ENCODE peak calls at places on chromosome 4, in nine cellular contexts. One of them, this sample, is unnamed.

GRCh38 chr4:26468977-26469376 is 21.3 kb downstream of the CCKAR start:
- DNase-seq in stomach: no peak
- DNase-seq in transverse colon: no peak
- DNase-seq in A549: no peak
- DNase-seq in ovary: no peak
- DNase-seq in upper lobe of left lung: no peak
- DNase-seq in suprapubic skin: no peak
- DNase-seq in SK-N-SH: no peak
- DNase-seq in H1: no peak
- DNase-seq in this sample: no peak

GRCh38 chr4:36677122-36677521 is 395.7 kb downstream of the DTHD1 start:
- DNase-seq in stomach: no peak
- DNase-seq in transverse colon: no peak
- DNase-seq in A549: no peak
- DNase-seq in ovary: no peak
- DNase-seq in upper lobe of left lung: no peak
- DNase-seq in suprapubic skin: no peak
- DNase-seq in SK-N-SH: no peak
- DNase-seq in H1: no peak
- DNase-seq in this sample: no peak

GRCh38 chr4:15198070-15198727 is 195.9 kb downstream of the CPEB2 start:
- DNase-seq in stomach: no peak
- DNase-seq in transverse colon: no peak
- DNase-seq in A549: no peak
- DNase-seq in ovary: no peak
- DNase-seq in upper lobe of left lung: no peak
- DNase-seq in suprapubic skin: no peak
- DNase-seq in SK-N-SH: no peak
- DNase-seq in H1: peak; percentile 49
- DNase-seq in this sample: no peak

GRCh38 chr4:101191302-101192098 is 155.8 kb downstream of the PPP3CA start:
- DNase-seq in stomach: peak; percentile 73
- DNase-seq in transverse colon: peak; percentile 50
- DNase-seq in A549: no peak
- DNase-seq in ovary: peak; percentile 78
- DNase-seq in upper lobe of left lung: peak; percentile 73
- DNase-seq in suprapubic skin: peak; percentile 79
- DNase-seq in SK-N-SH: peak; percentile 47
- DNase-seq in H1: peak; percentile 50
- DNase-seq in this sample: peak; percentile 30

GRCh38 chr4:150436598-150437370 is 145.2 kb upstream of the MAB21L2 start:
- DNase-seq in stomach: no peak
- DNase-seq in transverse colon: no peak
- DNase-seq in A549: no peak
- DNase-seq in ovary: no peak
- DNase-seq in upper lobe of left lung: no peak
- DNase-seq in suprapubic skin: no peak
- DNase-seq in SK-N-SH: no peak
- DNase-seq in H1: no peak
- DNase-seq in this sample: no peak

GRCh38 chr4:89134775-89135319 is 23.5 kb downstream of the TIGD2 start:
- DNase-seq in stomach: no peak
- DNase-seq in transverse colon: no peak
- DNase-seq in A549: no peak
- DNase-seq in ovary: no peak
- DNase-seq in upper lobe of left lung: no peak
- DNase-seq in suprapubic skin: no peak
- DNase-seq in SK-N-SH: no peak
- DNase-seq in H1: no peak
- DNase-seq in this sample: peak; percentile 28

GRCh38 chr4:120544838-120545237 is 377.7 kb downstream of the PRDM5 start:
- DNase-seq in stomach: no peak
- DNase-seq in transverse colon: no peak
- DNase-seq in A549: no peak
- DNase-seq in ovary: no peak
- DNase-seq in upper lobe of left lung: no peak
- DNase-seq in suprapubic skin: no peak
- DNase-seq in SK-N-SH: no peak
- DNase-seq in H1: no peak
- DNase-seq in this sample: no peak

GRCh38 chr4:95651891-95652290 is 103.1 kb upstream of the UNC5C start:
- DNase-seq in stomach: no peak
- DNase-seq in transverse colon: no peak
- DNase-seq in A549: no peak
- DNase-seq in ovary: no peak
- DNase-seq in upper lobe of left lung: no peak
- DNase-seq in suprapubic skin: no peak
- DNase-seq in SK-N-SH: no peak
- DNase-seq in H1: no peak
- DNase-seq in this sample: no peak

GRCh38 chr4:38654273-38654672 is 9.7 kb upstream of the KLF3 start:
- DNase-seq in stomach: no peak
- DNase-seq in transverse colon: no peak
- DNase-seq in A549: no peak
- DNase-seq in ovary: no peak
- DNase-seq in upper lobe of left lung: no peak
- DNase-seq in suprapubic skin: no peak
- DNase-seq in SK-N-SH: no peak
- DNase-seq in H1: no peak
- DNase-seq in this sample: no peak

GRCh38 chr4:40525811-40526598 is 103.7 kb downstream of the RBM47 start:
- DNase-seq in stomach: peak; percentile 53
- DNase-seq in transverse colon: no peak
- DNase-seq in A549: peak; percentile 48
- DNase-seq in ovary: peak; percentile 74
- DNase-seq in upper lobe of left lung: peak; percentile 59
- DNase-seq in suprapubic skin: no peak
- DNase-seq in SK-N-SH: no peak
- DNase-seq in H1: no peak
- DNase-seq in this sample: no peak

GRCh38 chr4:48431401-48431800 is 51.7 kb upstream of the SLC10A4 start:
- DNase-seq in stomach: no peak
- DNase-seq in transverse colon: no peak
- DNase-seq in A549: no peak
- DNase-seq in ovary: no peak
- DNase-seq in upper lobe of left lung: no peak
- DNase-seq in suprapubic skin: no peak
- DNase-seq in SK-N-SH: no peak
- DNase-seq in H1: no peak
- DNase-seq in this sample: no peak

GRCh38 chr4:163915896-163916295 is 421.4 kb downstream of the TMA16 start:
- DNase-seq in stomach: no peak
- DNase-seq in transverse colon: no peak
- DNase-seq in A549: no peak
- DNase-seq in ovary: no peak
- DNase-seq in upper lobe of left lung: no peak
- DNase-seq in suprapubic skin: no peak
- DNase-seq in SK-N-SH: no peak
- DNase-seq in H1: no peak
- DNase-seq in this sample: no peak

GRCh38 chr4:102339018-102339417 is 6.3 kb downstream of the SLC39A8 start:
- DNase-seq in stomach: no peak
- DNase-seq in transverse colon: no peak
- DNase-seq in A549: no peak
- DNase-seq in ovary: no peak
- DNase-seq in upper lobe of left lung: no peak
- DNase-seq in suprapubic skin: no peak
- DNase-seq in SK-N-SH: no peak
- DNase-seq in H1: no peak
- DNase-seq in this sample: no peak

GRCh38 chr4:172073590-172073989 is 260.4 kb downstream of the GALNTL6 start:
- DNase-seq in stomach: no peak
- DNase-seq in transverse colon: no peak
- DNase-seq in A549: no peak
- DNase-seq in ovary: no peak
- DNase-seq in upper lobe of left lung: no peak
- DNase-seq in suprapubic skin: no peak
- DNase-seq in SK-N-SH: no peak
- DNase-seq in H1: no peak
- DNase-seq in this sample: no peak

GRCh38 chr4:2961411-2962098 is 1.7 kb downstream of the NOP14 start:
- DNase-seq in stomach: no peak
- DNase-seq in transverse colon: no peak
- DNase-seq in A549: no peak
- DNase-seq in ovary: no peak
- DNase-seq in upper lobe of left lung: no peak
- DNase-seq in suprapubic skin: no peak
- DNase-seq in SK-N-SH: peak; percentile 44
- DNase-seq in H1: no peak
- DNase-seq in this sample: no peak

GRCh38 chr4:7161721-7162214 is 30.6 kb upstream of the SORCS2 start:
- DNase-seq in stomach: no peak
- DNase-seq in transverse colon: no peak
- DNase-seq in A549: no peak
- DNase-seq in ovary: peak; percentile 70
- DNase-seq in upper lobe of left lung: peak; percentile 22
- DNase-seq in suprapubic skin: peak; percentile 40
- DNase-seq in SK-N-SH: peak; percentile 26
- DNase-seq in H1: no peak
- DNase-seq in this sample: peak; percentile 12

GRCh38 chr4:144501231-144501780 is 144.7 kb upstream of the HHIP start:
- DNase-seq in stomach: no peak
- DNase-seq in transverse colon: no peak
- DNase-seq in A549: no peak
- DNase-seq in ovary: no peak
- DNase-seq in upper lobe of left lung: no peak
- DNase-seq in suprapubic skin: no peak
- DNase-seq in SK-N-SH: no peak
- DNase-seq in H1: no peak
- DNase-seq in this sample: no peak

GRCh38 chr4:181752516-181752915 is 490.7 kb upstream of the TENM3 start:
- DNase-seq in stomach: no peak
- DNase-seq in transverse colon: no peak
- DNase-seq in A549: no peak
- DNase-seq in ovary: no peak
- DNase-seq in upper lobe of left lung: no peak
- DNase-seq in suprapubic skin: no peak
- DNase-seq in SK-N-SH: no peak
- DNase-seq in H1: no peak
- DNase-seq in this sample: no peak

GRCh38 chr4:175560628-175561027 is 251.4 kb downstream of the GPM6A start:
- DNase-seq in stomach: no peak
- DNase-seq in transverse colon: no peak
- DNase-seq in A549: peak; percentile 1
- DNase-seq in ovary: no peak
- DNase-seq in upper lobe of left lung: no peak
- DNase-seq in suprapubic skin: no peak
- DNase-seq in SK-N-SH: peak; percentile 7
- DNase-seq in H1: no peak
- DNase-seq in this sample: no peak
- TF ChIP-seq EP300 in stomach: no peak
- TF ChIP-seq EP300 in transverse colon: no peak
- TF ChIP-seq EP300 in A549: no peak
- TF ChIP-seq EP300 in ovary: no peak
- TF ChIP-seq EP300 in upper lobe of left lung: no peak
- TF ChIP-seq EP300 in suprapubic skin: no peak
- TF ChIP-seq EP300 in SK-N-SH: no peak
- TF ChIP-seq EP300 in H1: no peak
- TF ChIP-seq EP300 in this sample: no peak

GRCh38 chr4:41853973-41854372 is 81.3 kb upstream of the TMEM33 start:
- DNase-seq in stomach: no peak
- DNase-seq in transverse colon: no peak
- DNase-seq in A549: no peak
- DNase-seq in ovary: no peak
- DNase-seq in upper lobe of left lung: no peak
- DNase-seq in suprapubic skin: no peak
- DNase-seq in SK-N-SH: no peak
- DNase-seq in H1: no peak
- DNase-seq in this sample: no peak
- TF ChIP-seq CTCF in stomach: no peak
- TF ChIP-seq CTCF in transverse colon: no peak
- TF ChIP-seq CTCF in A549: peak; percentile 33
- TF ChIP-seq CTCF in ovary: no peak
- TF ChIP-seq CTCF in upper lobe of left lung: no peak
- TF ChIP-seq CTCF in suprapubic skin: no peak
- TF ChIP-seq CTCF in SK-N-SH: peak; percentile 22
- TF ChIP-seq CTCF in H1: peak; percentile 41
- TF ChIP-seq CTCF in this sample: no peak

GRCh38 chr4:73704314-73705055 is 35.9 kb upstream of the CXCL8 start:
- DNase-seq in stomach: peak; percentile 63
- DNase-seq in transverse colon: peak; percentile 27
- DNase-seq in A549: peak; percentile 43
- DNase-seq in ovary: peak; percentile 80
- DNase-seq in upper lobe of left lung: peak; percentile 88
- DNase-seq in suprapubic skin: peak; percentile 74
- DNase-seq in SK-N-SH: no peak
- DNase-seq in H1: no peak
- DNase-seq in this sample: peak; percentile 43
- H3K4me1 ChIP-seq in stomach: peaks cover 37% of the 10 kb centered on the region
- H3K4me1 ChIP-seq in transverse colon: no peaks in the 10 kb centered on the region
- H3K4me1 ChIP-seq in A549: peaks cover 64% of the 10 kb centered on the region
- H3K4me1 ChIP-seq in ovary: no peaks in the 10 kb centered on the region
- H3K4me1 ChIP-seq in upper lobe of left lung: peaks cover 24% of the 10 kb centered on the region
- H3K4me1 ChIP-seq in suprapubic skin: peaks cover 35% of the 10 kb centered on the region
- H3K4me1 ChIP-seq in SK-N-SH: no peaks in the 10 kb centered on the region
- H3K4me1 ChIP-seq in H1: peaks cover 2% of the 10 kb centered on the region
- H3K4me1 ChIP-seq in this sample: no peaks in the 10 kb centered on the region

DNA sequence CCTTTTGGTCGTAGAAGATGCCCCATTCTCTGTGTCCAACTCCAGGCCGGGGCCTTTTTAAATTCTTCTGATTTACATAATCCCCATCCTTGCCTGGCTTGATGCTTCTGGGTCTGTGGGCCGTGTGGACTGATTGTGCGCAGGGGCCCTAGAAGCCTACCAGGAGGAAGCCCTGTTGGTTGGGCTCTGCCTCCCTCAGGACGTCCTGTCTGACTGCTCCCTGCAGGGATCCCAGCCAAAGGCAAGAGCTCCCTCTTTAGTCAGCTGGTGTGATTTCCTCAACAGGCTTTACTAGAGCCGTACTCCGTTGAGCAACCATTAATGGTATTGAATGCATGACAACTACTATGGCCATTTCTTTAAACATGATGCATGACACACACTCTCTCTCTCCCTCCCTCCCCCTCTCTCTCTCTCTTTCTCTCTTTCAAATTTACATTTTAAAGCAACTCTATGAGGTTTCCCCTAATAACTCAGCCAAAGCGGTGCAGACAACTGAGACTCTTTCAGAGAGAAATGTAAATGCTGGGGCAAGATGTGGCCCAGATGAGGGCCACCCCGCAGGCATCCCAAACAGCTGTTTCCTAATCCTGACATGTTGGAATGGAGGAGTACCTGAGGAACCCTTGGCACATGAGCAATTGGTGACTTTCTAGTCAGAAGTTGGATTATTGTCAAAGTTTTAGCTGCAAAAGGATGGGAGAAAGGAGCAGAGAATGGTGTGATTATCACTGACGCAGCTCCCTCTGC is 117.3 kb downstream of the DRD5 start:
- DNase-seq in stomach: peak; percentile 26
- DNase-seq in transverse colon: peak; percentile 37
- DNase-seq in A549: peak; percentile 11
- DNase-seq in ovary: no peak
- DNase-seq in upper lobe of left lung: peak; percentile 44
- DNase-seq in suprapubic skin: no peak
- DNase-seq in SK-N-SH: peak; percentile 50
- DNase-seq in H1: peak; percentile 68
- DNase-seq in this sample: no peak
- TF ChIP-seq EP300 in stomach: no peak
- TF ChIP-seq EP300 in transverse colon: no peak
- TF ChIP-seq EP300 in A549: no peak
- TF ChIP-seq EP300 in ovary: no peak
- TF ChIP-seq EP300 in upper lobe of left lung: no peak
- TF ChIP-seq EP300 in suprapubic skin: no peak
- TF ChIP-seq EP300 in SK-N-SH: no peak
- TF ChIP-seq EP300 in H1: no peak
- TF ChIP-seq EP300 in this sample: no peak

This sample was measured in tibial nerve.